ENCODE peak calls at places on chromosomes 13 and 19, in six cellular contexts. One of them, this sample, is unnamed.
A peak's percentile ranks its signal among the peaks of the same experiment; 100 is the strongest.

GRCh38 chr13:76829572-76830327 is 56.5 kb downstream of the KCTD12 start:
- ATAC-seq in A549: no peak
- ATAC-seq in GM12878: no peak
- ATAC-seq in upper lobe of left lung: peak; percentile 63
- ATAC-seq in K562: no peak
- ATAC-seq in HepG2: no peak
- ATAC-seq in this sample: no peak

GRCh38 chr13:109835321-109835720 is 48.9 kb upstream of the IRS2 start:
- ATAC-seq in A549: no peak
- ATAC-seq in GM12878: no peak
- ATAC-seq in upper lobe of left lung: no peak
- ATAC-seq in K562: no peak
- ATAC-seq in HepG2: no peak
- ATAC-seq in this sample: no peak

GRCh38 chr19:1908364-1908678 is 3.1 kb downstream of the ADAT3 start:
- ATAC-seq in A549: no peak
- ATAC-seq in GM12878: no peak
- ATAC-seq in upper lobe of left lung: no peak
- ATAC-seq in K562: no peak
- ATAC-seq in HepG2: peak; percentile 5
- ATAC-seq in this sample: no peak

GRCh38 chr19:45348367-45349125 is 8.0 kb downstream of the KLC3 start:
- ATAC-seq in A549: no peak
- ATAC-seq in GM12878: no peak
- ATAC-seq in upper lobe of left lung: no peak
- ATAC-seq in K562: no peak
- ATAC-seq in HepG2: no peak
- ATAC-seq in this sample: no peak

GRCh38 chr13:40565282-40566148 is 100.9 kb downstream of the FOXO1 start:
- ATAC-seq in A549: no peak
- ATAC-seq in GM12878: peak; percentile 14
- ATAC-seq in upper lobe of left lung: peak; percentile 9
- ATAC-seq in K562: no peak
- ATAC-seq in HepG2: no peak
- ATAC-seq in this sample: no peak

GRCh38 chr13:95438297-95438696 is 114.2 kb upstream of the CLDN10 start:
- ATAC-seq in A549: no peak
- ATAC-seq in GM12878: no peak
- ATAC-seq in upper lobe of left lung: no peak
- ATAC-seq in K562: peak; percentile 69
- ATAC-seq in HepG2: no peak
- ATAC-seq in this sample: no peak

GRCh38 chr13:53001444-53001843 is 27.2 kb upstream of the OLFM4 start:
- ATAC-seq in A549: no peak
- ATAC-seq in GM12878: no peak
- ATAC-seq in upper lobe of left lung: no peak
- ATAC-seq in K562: no peak
- ATAC-seq in HepG2: no peak
- ATAC-seq in this sample: no peak

GRCh38 chr19:16541526-16542044 is 652 bp downstream of the CHERP start:
- ATAC-seq in A549: peak; percentile 9
- ATAC-seq in GM12878: peak; percentile 1
- ATAC-seq in upper lobe of left lung: no peak
- ATAC-seq in K562: no peak
- ATAC-seq in HepG2: peak; percentile 4
- ATAC-seq in this sample: no peak

GRCh38 chr13:45333973-45334922 is 6.7 kb downstream of the TPT1 start:
- ATAC-seq in A549: no peak
- ATAC-seq in GM12878: peak; percentile 29
- ATAC-seq in upper lobe of left lung: no peak
- ATAC-seq in K562: peak; percentile 30
- ATAC-seq in HepG2: no peak
- ATAC-seq in this sample: no peak

GRCh38 chr19:19169236-19170052 is 619 bp downstream of the MEF2B start:
- ATAC-seq in A549: no peak
- ATAC-seq in GM12878: peak; percentile 51
- ATAC-seq in upper lobe of left lung: no peak
- ATAC-seq in K562: no peak
- ATAC-seq in HepG2: peak; percentile 17
- ATAC-seq in this sample: no peak

GRCh38 chr13:41988244-41988643 is 27.3 kb upstream of the VWA8 start:
- ATAC-seq in A549: no peak
- ATAC-seq in GM12878: no peak
- ATAC-seq in upper lobe of left lung: no peak
- ATAC-seq in K562: no peak
- ATAC-seq in HepG2: no peak
- ATAC-seq in this sample: no peak

GRCh38 chr19:41697198-41697855 is 9.3 kb upstream of the CEACAM7 start:
- ATAC-seq in A549: no peak
- ATAC-seq in GM12878: no peak
- ATAC-seq in upper lobe of left lung: no peak
- ATAC-seq in K562: no peak
- ATAC-seq in HepG2: no peak
- ATAC-seq in this sample: no peak

GRCh38 chr19:45865269-45865948 is 1.3 kb downstream of the FOXA3 start:
- ATAC-seq in A549: no peak
- ATAC-seq in GM12878: no peak
- ATAC-seq in upper lobe of left lung: no peak
- ATAC-seq in K562: no peak
- ATAC-seq in HepG2: no peak
- ATAC-seq in this sample: no peak

GRCh38 chr19:45791744-45792481 is 732 bp downstream of the DMWD start:
- ATAC-seq in A549: no peak
- ATAC-seq in GM12878: peak; percentile 11
- ATAC-seq in upper lobe of left lung: no peak
- ATAC-seq in K562: no peak
- ATAC-seq in HepG2: no peak
- ATAC-seq in this sample: no peak

DNA sequence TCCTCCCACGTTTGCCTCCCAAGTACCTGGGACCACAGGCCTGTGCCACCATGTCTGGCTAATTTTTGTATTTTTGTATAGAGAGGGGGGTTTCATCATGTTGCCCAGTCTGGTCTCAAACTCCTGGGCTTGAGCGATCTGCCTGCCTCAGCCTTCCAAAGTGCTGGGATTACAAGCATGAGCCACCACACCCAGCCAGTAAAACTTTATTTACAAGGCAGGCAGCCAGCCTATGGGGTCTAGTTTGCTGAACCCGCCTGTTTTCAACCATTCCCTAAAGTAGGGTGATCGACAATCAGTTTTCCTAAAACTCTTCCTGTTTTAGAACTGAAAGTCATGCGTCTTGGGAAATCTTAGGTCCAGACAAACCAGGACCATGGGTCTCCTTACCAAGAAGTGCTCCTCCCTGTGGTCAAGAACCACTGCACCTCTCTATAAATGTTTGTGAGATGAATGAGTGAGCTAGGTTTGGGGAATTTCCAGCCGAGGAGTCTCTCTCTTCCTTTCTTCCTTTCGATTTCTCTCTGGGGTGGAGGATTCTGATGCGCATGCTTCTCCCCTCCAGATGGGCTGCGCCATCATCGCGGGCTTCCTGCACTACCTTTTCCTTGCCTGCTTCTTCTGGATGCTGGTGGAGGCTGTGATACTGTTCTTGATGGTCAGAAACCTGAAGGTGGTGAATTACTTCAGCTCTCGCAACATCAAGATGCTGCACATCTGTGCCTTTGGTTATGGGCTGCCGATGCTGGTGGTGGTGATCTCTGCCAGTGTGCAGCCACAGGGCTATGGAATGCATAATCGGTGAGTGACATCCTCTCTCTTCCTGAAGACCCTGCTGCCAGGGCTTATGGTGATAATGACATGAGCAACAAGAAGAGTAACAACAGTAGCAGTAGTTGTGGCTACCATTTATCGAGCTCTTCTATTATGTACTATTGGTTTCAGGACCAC is 38.7 kb downstream of the ADGRE1 start:
- ATAC-seq in A549: peak; percentile 98
- ATAC-seq in GM12878: peak; percentile 97
- ATAC-seq in upper lobe of left lung: no peak
- ATAC-seq in K562: no peak
- ATAC-seq in HepG2: no peak
- ATAC-seq in this sample: no peak
- TF ChIP-seq EP300 in A549: no peak
- TF ChIP-seq EP300 in GM12878: no peak
- TF ChIP-seq EP300 in upper lobe of left lung: no peak
- TF ChIP-seq EP300 in K562: no peak
- TF ChIP-seq EP300 in HepG2: no peak
- TF ChIP-seq EP300 in this sample: no peak

GRCh38 chr13:114067886-114068722 is 64.3 kb downstream of the RASA3 start:
- ATAC-seq in A549: no peak
- ATAC-seq in GM12878: peak; percentile 52
- ATAC-seq in upper lobe of left lung: no peak
- ATAC-seq in K562: no peak
- ATAC-seq in HepG2: no peak
- ATAC-seq in this sample: no peak
- H3K4me1 ChIP-seq in A549: peaks cover 58% of the 10 kb centered on the region
- H3K4me1 ChIP-seq in GM12878: peaks cover 50% of the 10 kb centered on the region
- H3K4me1 ChIP-seq in upper lobe of left lung: peaks cover 52% of the 10 kb centered on the region
- H3K4me1 ChIP-seq in K562: peaks cover 41% of the 10 kb centered on the region
- H3K4me1 ChIP-seq in HepG2: peaks cover 18% of the 10 kb centered on the region
- H3K4me1 ChIP-seq in this sample: peaks cover 75% of the 10 kb centered on the region

GRCh38 chr19:14097532-14098151 is 7.1 kb upstream of the SAMD1 start:
- ATAC-seq in A549: peak; percentile 51
- ATAC-seq in GM12878: no peak
- ATAC-seq in upper lobe of left lung: no peak
- ATAC-seq in K562: peak; percentile 90
- ATAC-seq in HepG2: peak; percentile 73
- ATAC-seq in this sample: no peak
- TF ChIP-seq CTCF in A549: no peak
- TF ChIP-seq CTCF in GM12878: no peak
- TF ChIP-seq CTCF in upper lobe of left lung: no peak
- TF ChIP-seq CTCF in K562: peak; percentile 63
- TF ChIP-seq CTCF in HepG2: peak; percentile 57
- TF ChIP-seq CTCF in this sample: peak; percentile 38

GRCh38 chr19:48239120-48239519 is 16.6 kb downstream of the CARD8 start:
- ATAC-seq in A549: no peak
- ATAC-seq in GM12878: no peak
- ATAC-seq in upper lobe of left lung: no peak
- ATAC-seq in K562: no peak
- ATAC-seq in HepG2: no peak
- ATAC-seq in this sample: no peak
- TF ChIP-seq EP300 in A549: no peak
- TF ChIP-seq EP300 in GM12878: no peak
- TF ChIP-seq EP300 in upper lobe of left lung: no peak
- TF ChIP-seq EP300 in K562: no peak
- TF ChIP-seq EP300 in HepG2: no peak
- TF ChIP-seq EP300 in this sample: no peak

DNA sequence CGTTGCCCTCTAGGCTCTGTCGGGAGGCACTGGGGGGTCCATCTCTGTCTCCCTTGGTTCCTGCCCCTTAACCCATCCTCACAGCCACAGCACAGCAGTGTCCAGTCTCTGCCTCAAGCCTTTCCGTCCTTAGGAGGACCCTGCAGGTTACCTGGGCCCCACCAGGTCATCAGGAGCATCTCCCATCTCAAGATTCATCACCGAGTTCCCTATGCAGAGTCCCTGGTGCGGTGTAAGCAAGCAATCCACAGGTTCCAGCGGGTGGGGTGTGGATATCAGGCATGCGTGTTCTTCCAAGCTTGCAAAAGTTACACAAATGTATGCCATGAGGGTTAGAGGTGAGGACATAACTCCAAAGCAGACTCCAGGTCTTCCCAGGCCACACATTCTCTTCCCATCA is 20.9 kb upstream of the GAS6 start:
- ATAC-seq in A549: no peak
- ATAC-seq in GM12878: no peak
- ATAC-seq in upper lobe of left lung: no peak
- ATAC-seq in K562: no peak
- ATAC-seq in HepG2: no peak
- ATAC-seq in this sample: no peak
- H3K4me1 ChIP-seq in A549: no peaks in the 10 kb centered on the region
- H3K4me1 ChIP-seq in GM12878: no peaks in the 10 kb centered on the region
- H3K4me1 ChIP-seq in upper lobe of left lung: peaks cover 34% of the 10 kb centered on the region
- H3K4me1 ChIP-seq in K562: peaks cover 19% of the 10 kb centered on the region
- H3K4me1 ChIP-seq in HepG2: no peaks in the 10 kb centered on the region
- H3K4me1 ChIP-seq in this sample: peaks cover 62% of the 10 kb centered on the region

GRCh38 chr13:48874165-48874564 is 101.5 kb upstream of the FNDC3A start:
- ATAC-seq in A549: no peak
- ATAC-seq in GM12878: no peak
- ATAC-seq in upper lobe of left lung: no peak
- ATAC-seq in K562: no peak
- ATAC-seq in HepG2: no peak
- ATAC-seq in this sample: no peak

GRCh38 chr13:48873081-48873480 is 102.6 kb upstream of the FNDC3A start:
- ATAC-seq in A549: no peak
- ATAC-seq in GM12878: no peak
- ATAC-seq in upper lobe of left lung: no peak
- ATAC-seq in K562: no peak
- ATAC-seq in HepG2: no peak
- ATAC-seq in this sample: no peak

GRCh38 chr13:48875071-48875470 is 100.6 kb upstream of the FNDC3A start:
- ATAC-seq in A549: no peak
- ATAC-seq in GM12878: no peak
- ATAC-seq in upper lobe of left lung: no peak
- ATAC-seq in K562: no peak
- ATAC-seq in HepG2: no peak
- ATAC-seq in this sample: no peak

GRCh38 chr13:48876289-48876688 is 99.4 kb upstream of the FNDC3A start:
- ATAC-seq in A549: no peak
- ATAC-seq in GM12878: no peak
- ATAC-seq in upper lobe of left lung: no peak
- ATAC-seq in K562: no peak
- ATAC-seq in HepG2: no peak
- ATAC-seq in this sample: no peak

GRCh38 chr13:48873598-48873997 is 102.1 kb upstream of the FNDC3A start:
- ATAC-seq in A549: peak; percentile 37
- ATAC-seq in GM12878: no peak
- ATAC-seq in upper lobe of left lung: no peak
- ATAC-seq in K562: no peak
- ATAC-seq in HepG2: no peak
- ATAC-seq in this sample: no peak
- TF ChIP-seq CTCF in A549: no peak
- TF ChIP-seq CTCF in GM12878: no peak
- TF ChIP-seq CTCF in upper lobe of left lung: no peak
- TF ChIP-seq CTCF in K562: no peak
- TF ChIP-seq CTCF in HepG2: no peak
- TF ChIP-seq CTCF in this sample: no peak